ENCODE peak calls at places on chromosomes 13 and 19, in four cellular contexts. One of them, this sample, is unnamed. For H3K9me3, the result is how much of the 10 kb centered on the place peaks cover.

GRCh38 chr13:70729369-70729768 is 621.1 kb upstream of the KLHL1 start:
- DNase-seq in right cardiac atrium: no peak
- DNase-seq in breast epithelium: no peak
- DNase-seq in transverse colon: no peak
- DNase-seq in this sample: no peak

GRCh38 chr13:29125145-29125933 is 305.2 kb downstream of the MTUS2 start:
- DNase-seq in right cardiac atrium: no peak
- DNase-seq in breast epithelium: no peak
- DNase-seq in transverse colon: no peak
- DNase-seq in this sample: no peak

GRCh38 chr19:41578886-41579285 is 2.9 kb downstream of the CEACAM21 start:
- DNase-seq in right cardiac atrium: no peak
- DNase-seq in breast epithelium: no peak
- DNase-seq in transverse colon: no peak
- DNase-seq in this sample: no peak

GRCh38 chr13:51793570-51794273 is 10.2 kb downstream of the DHRS12 start:
- DNase-seq in right cardiac atrium: peak
- DNase-seq in breast epithelium: no peak
- DNase-seq in transverse colon: no peak
- DNase-seq in this sample: no peak

GRCh38 chr13:69571606-69572323 is 535.9 kb upstream of the ATXN8OS start:
- DNase-seq in right cardiac atrium: no peak
- DNase-seq in breast epithelium: no peak
- DNase-seq in transverse colon: no peak
- DNase-seq in this sample: no peak

GRCh38 chr19:55383789-55384575 is at the start of gene TMEM238:
- DNase-seq in right cardiac atrium: peak
- DNase-seq in breast epithelium: peak
- DNase-seq in transverse colon: peak
- DNase-seq in this sample: peak

GRCh38 chr13:41848435-41849255 is 112.3 kb downstream of the VWA8 start:
- DNase-seq in right cardiac atrium: no peak
- DNase-seq in breast epithelium: no peak
- DNase-seq in transverse colon: no peak
- DNase-seq in this sample: no peak

GRCh38 chr19:20423381-20424207 is 142.0 kb downstream of the ZNF737 start:
- DNase-seq in right cardiac atrium: peak
- DNase-seq in breast epithelium: peak
- DNase-seq in transverse colon: peak
- DNase-seq in this sample: peak

GRCh38 chr19:11168568-11168967 is 13.0 kb upstream of the SPC24 start:
- DNase-seq in right cardiac atrium: no peak
- DNase-seq in breast epithelium: no peak
- DNase-seq in transverse colon: no peak
- DNase-seq in this sample: no peak

GRCh38 chr13:44692173-44692713 is 116.1 kb upstream of the TSC22D1 start:
- DNase-seq in right cardiac atrium: no peak
- DNase-seq in breast epithelium: no peak
- DNase-seq in transverse colon: no peak
- DNase-seq in this sample: no peak

GRCh38 chr13:60716296-60716695 is 319.3 kb downstream of the TDRD3 start:
- DNase-seq in right cardiac atrium: no peak
- DNase-seq in breast epithelium: no peak
- DNase-seq in transverse colon: no peak
- DNase-seq in this sample: no peak

GRCh38 chr13:30510811-30511371 is 45.2 kb upstream of the HMGB1 start:
- DNase-seq in right cardiac atrium: no peak
- DNase-seq in breast epithelium: no peak
- DNase-seq in transverse colon: no peak
- DNase-seq in this sample: no peak

GRCh38 chr19:52474351-52475127 is 21.2 kb downstream of the ZNF578 start:
- DNase-seq in right cardiac atrium: no peak
- DNase-seq in breast epithelium: no peak
- DNase-seq in transverse colon: no peak
- DNase-seq in this sample: no peak

DNA sequence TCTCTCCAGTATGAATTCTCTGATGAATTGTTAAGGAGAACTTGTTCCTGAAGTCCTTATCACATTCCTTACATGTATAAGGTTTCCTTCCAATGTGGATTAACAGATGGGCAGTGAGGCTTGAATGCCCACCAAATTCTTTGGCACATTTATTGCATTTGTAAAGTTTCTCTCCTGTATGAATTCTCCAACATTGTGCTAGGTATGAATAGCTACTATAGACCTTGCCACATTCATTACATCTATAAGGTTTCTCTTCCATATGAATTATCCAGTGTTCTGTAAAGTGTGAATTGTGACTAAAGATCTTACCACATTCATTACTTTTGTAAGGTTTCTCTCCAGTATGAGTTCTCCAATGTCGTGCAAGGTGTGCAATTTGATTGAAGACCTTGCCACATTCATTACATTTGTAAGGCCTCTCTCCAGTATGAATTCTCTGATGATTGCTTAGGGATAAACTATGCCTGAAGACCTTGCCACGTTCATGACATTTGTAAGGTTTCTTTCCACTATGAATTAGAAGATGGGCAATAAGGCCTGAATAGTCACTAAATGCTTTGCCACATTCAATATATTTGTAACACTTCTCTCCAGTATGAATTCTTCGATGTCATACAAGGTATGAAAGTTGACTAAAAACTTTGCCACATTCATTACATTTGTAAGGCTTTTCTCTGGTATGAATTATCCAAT is 20.4 kb downstream of the ZNF578 start:
- DNase-seq in right cardiac atrium: no peak
- DNase-seq in breast epithelium: no peak
- DNase-seq in transverse colon: no peak
- DNase-seq in this sample: no peak
- H3K9me3 ChIP-seq in right cardiac atrium: under half
- H3K9me3 ChIP-seq in breast epithelium: half or more
- H3K9me3 ChIP-seq in transverse colon: half or more
- H3K9me3 ChIP-seq in this sample: half or more

GRCh38 chr13:49023441-49023840 is 47.7 kb downstream of the FNDC3A start:
- DNase-seq in right cardiac atrium: no peak
- DNase-seq in breast epithelium: no peak
- DNase-seq in transverse colon: no peak
- DNase-seq in this sample: no peak

GRCh38 chr13:49020328-49020727 is 44.6 kb downstream of the FNDC3A start:
- DNase-seq in right cardiac atrium: no peak
- DNase-seq in breast epithelium: no peak
- DNase-seq in transverse colon: no peak
- DNase-seq in this sample: no peak

GRCh38 chr13:49022472-49023144 is 46.9 kb downstream of the FNDC3A start:
- DNase-seq in right cardiac atrium: no peak
- DNase-seq in breast epithelium: no peak
- DNase-seq in transverse colon: no peak
- DNase-seq in this sample: no peak

GRCh38 chr13:49020940-49021548 is 45.3 kb downstream of the FNDC3A start:
- DNase-seq in right cardiac atrium: no peak
- DNase-seq in breast epithelium: no peak
- DNase-seq in transverse colon: no peak
- DNase-seq in this sample: no peak

GRCh38 chr13:49021953-49022352 is 46.2 kb downstream of the FNDC3A start:
- DNase-seq in right cardiac atrium: no peak
- DNase-seq in breast epithelium: no peak
- DNase-seq in transverse colon: no peak
- DNase-seq in this sample: no peak
- H3K9me3 ChIP-seq in right cardiac atrium: under half
- H3K9me3 ChIP-seq in breast epithelium: under half
- H3K9me3 ChIP-seq in transverse colon: under half
- H3K9me3 ChIP-seq in this sample: under half

GRCh38 chr13:76925115-76925514 is 23.2 kb upstream of the ACOD1 start:
- DNase-seq in right cardiac atrium: no peak
- DNase-seq in breast epithelium: no peak
- DNase-seq in transverse colon: no peak
- DNase-seq in this sample: no peak

GRCh38 chr13:76917096-76917495 is 30.9 kb upstream of the KCTD12 start:
- DNase-seq in right cardiac atrium: no peak
- DNase-seq in breast epithelium: no peak
- DNase-seq in transverse colon: no peak
- DNase-seq in this sample: no peak

DNA sequence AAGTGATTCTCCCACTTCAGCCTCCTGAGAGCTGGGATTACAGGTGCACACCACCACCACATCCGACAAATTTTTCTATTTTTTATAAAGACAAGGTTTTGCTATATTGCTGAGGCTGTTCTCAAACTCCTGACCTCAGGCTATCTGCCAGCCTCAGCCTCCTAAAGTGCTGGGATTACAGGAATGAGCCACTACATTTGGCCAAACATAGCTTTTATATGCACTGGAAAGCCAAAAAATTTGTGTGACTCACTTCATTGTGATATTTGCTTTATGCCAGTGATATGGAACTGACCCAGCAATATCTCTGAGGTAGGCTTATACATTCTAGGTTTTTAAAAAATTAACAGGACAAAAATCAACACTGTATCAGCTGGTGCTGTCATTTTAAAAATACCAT is 26.8 kb upstream of the ACOD1 start:
- DNase-seq in right cardiac atrium: no peak
- DNase-seq in breast epithelium: no peak
- DNase-seq in transverse colon: no peak
- DNase-seq in this sample: no peak
- H3K9me3 ChIP-seq in right cardiac atrium: under half
- H3K9me3 ChIP-seq in breast epithelium: under half
- H3K9me3 ChIP-seq in transverse colon: under half
- H3K9me3 ChIP-seq in this sample: under half

GRCh38 chr19:6958786-6959185 is 62.4 kb downstream of the MBD3L2B start:
- DNase-seq in right cardiac atrium: no peak
- DNase-seq in breast epithelium: no peak
- DNase-seq in transverse colon: no peak
- DNase-seq in this sample: no peak
- H3K9me3 ChIP-seq in right cardiac atrium: under half
- H3K9me3 ChIP-seq in breast epithelium: under half
- H3K9me3 ChIP-seq in transverse colon: under half
- H3K9me3 ChIP-seq in this sample: under half

DNA sequence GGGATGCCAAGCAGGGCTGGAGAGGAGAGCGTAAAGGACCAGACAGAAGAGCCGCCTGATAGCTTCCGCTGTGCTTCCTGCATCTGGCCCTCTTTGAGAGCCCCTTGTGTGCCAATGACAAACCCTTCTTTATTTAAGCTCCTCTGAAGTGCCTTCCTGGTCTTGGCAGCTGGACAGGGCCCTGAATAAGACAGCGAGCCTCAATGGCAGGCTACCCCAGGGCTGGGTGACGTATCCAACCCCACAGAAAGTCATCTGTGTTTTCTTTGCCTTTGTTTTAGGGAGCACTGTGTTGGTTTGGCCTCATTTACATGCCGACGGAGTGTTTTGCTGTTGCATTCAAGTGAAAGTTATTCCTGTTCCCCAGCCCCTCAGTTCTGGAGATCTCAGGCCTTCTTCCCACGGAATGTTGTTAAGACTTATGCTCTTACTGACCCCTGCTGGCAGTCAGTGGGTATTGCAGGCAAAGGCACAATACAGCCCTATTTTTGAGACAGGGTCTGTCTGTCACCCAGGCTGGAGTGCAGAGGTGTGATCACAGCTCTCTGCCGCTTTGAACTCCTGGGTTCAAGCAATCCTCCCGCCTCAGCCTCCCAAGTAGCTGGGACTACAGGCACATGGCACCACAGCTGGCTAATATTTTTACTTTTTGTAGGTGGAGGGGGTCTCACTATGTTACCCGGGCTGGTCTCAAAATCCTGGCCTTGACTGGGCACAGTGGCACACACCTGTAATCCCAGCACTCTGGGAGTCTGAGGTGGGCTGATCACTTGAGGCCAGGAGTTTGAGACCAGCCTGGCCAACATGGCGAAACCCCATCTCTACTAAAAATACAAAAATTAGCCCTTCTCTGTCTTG is 16.8 kb downstream of the CCL25 start:
- DNase-seq in right cardiac atrium: no peak
- DNase-seq in breast epithelium: no peak
- DNase-seq in transverse colon: no peak
- DNase-seq in this sample: no peak
- H3K9me3 ChIP-seq in right cardiac atrium: under half
- H3K9me3 ChIP-seq in breast epithelium: under half
- H3K9me3 ChIP-seq in transverse colon: under half
- H3K9me3 ChIP-seq in this sample: under half

This sample was measured in left lung.